ENCODE peak calls at places on chromosome 16, in seven cellular contexts. L is adrenal gland, R is stomach, I is breast epithelium, D is IMR-90, S is gastrocnemius medialis, U is GM12892. M is an unnamed sample.

GRCh38 chr16:11836653-11837244 is 14.6 kb downstream of the RSL1D1 start:
- DNase-seq in S (no peak), L (no peak), R (no peak), U (no peak), I (no peak), D (peak), M (peak)

GRCh38 chr16:22721497-22722100 is 92.4 kb upstream of the HS3ST2 start:
- DNase-seq in I (no peak), U (no peak), S (no peak), D (no peak), L (no peak), R (no peak), M (no peak)

GRCh38 chr16:4140652-4141051 is 24.4 kb upstream of the ADCY9 start:
- DNase-seq in R (no peak), L (no peak), S (no peak), U (no peak), I (peak), D (peak), M (no peak)

GRCh38 chr16:84059946-84060901 is 17.6 kb upstream of the SLC38A8 start:
- DNase-seq in L (no peak), R (no peak), I (no peak), S (no peak), U (no peak), D (no peak), M (no peak)

GRCh38 chr16:20918486-20919239 is 18.1 kb downstream of the LYRM1 start:
- DNase-seq in L (peak), D (peak), R (no peak), I (peak), U (no peak), S (peak), M (no peak)

GRCh38 chr16:12063435-12063834 is 86.9 kb downstream of the SNX29 start:
- DNase-seq in U (no peak), D (no peak), I (no peak), L (no peak), R (no peak), S (no peak), M (no peak)

GRCh38 chr16:10765772-10766171 is 22.1 kb downstream of the NUBP1 start:
- DNase-seq in S (no peak), I (no peak), R (no peak), U (peak), L (no peak), D (no peak), M (no peak)

GRCh38 chr16:24409045-24409444 is 130.3 kb upstream of the RBBP6 start:
- DNase-seq in I (no peak), S (no peak), L (no peak), D (no peak), R (no peak), U (no peak), M (peak)

GRCh38 chr16:69236319-69236718 is 49.4 kb downstream of the SNTB2 start:
- DNase-seq in S (no peak), L (no peak), U (no peak), I (no peak), R (no peak), D (no peak), M (no peak)

GRCh38 chr16:9965079-9965478 is 217.1 kb downstream of the GRIN2A start:
- DNase-seq in I (no peak), R (no peak), U (no peak), L (no peak), S (no peak), D (no peak), M (no peak)

GRCh38 chr16:69077251-69077650 is 28.2 kb upstream of the HAS3 start:
- DNase-seq in D (peak), R (no peak), S (no peak), I (no peak), U (no peak), L (no peak), M (peak)

GRCh38 chr16:16143038-16143763 is 80.1 kb downstream of the ABCC6 start:
- DNase-seq in L (no peak), I (no peak), U (no peak), R (no peak), D (no peak), S (no peak), M (peak)

GRCh38 chr16:28863929-28864886 is 565 bp downstream of the SH2B1 start:
- DNase-seq in D (peak), S (no peak), L (peak), I (no peak), U (no peak), R (no peak), M (no peak)

GRCh38 chr16:75064403-75065148 is 52.0 kb downstream of the LDHD start:
- DNase-seq in I (peak), L (no peak), D (peak), S (no peak), R (peak), U (no peak), M (no peak)

GRCh38 chr16:22035094-22035675 is 27.3 kb downstream of the MOSMO start:
- DNase-seq in L (no peak), R (no peak), U (no peak), D (no peak), I (no peak), S (no peak), M (no peak)

GRCh38 chr16:78503501-78504110 is 404.2 kb downstream of the WWOX start:
- DNase-seq in S (peak), U (peak), D (peak), R (peak), L (peak), I (no peak), M (peak)

GRCh38 chr16:7085776-7086175 is 246.9 kb upstream of the RBFOX1 start:
- DNase-seq in D (no peak), I (no peak), L (no peak), S (no peak), R (no peak), U (no peak), M (no peak)

GRCh38 chr16:27401768-27402568 is at the start of gene IL21R:
- DNase-seq in R (peak), U (peak), L (peak), D (peak), S (no peak), I (peak), M (peak)
- TF ChIP-seq POLR2A in R (no peak), U (peak), L (no peak), D (no peak), S (no peak), I (no peak), M (no peak)

DNA sequence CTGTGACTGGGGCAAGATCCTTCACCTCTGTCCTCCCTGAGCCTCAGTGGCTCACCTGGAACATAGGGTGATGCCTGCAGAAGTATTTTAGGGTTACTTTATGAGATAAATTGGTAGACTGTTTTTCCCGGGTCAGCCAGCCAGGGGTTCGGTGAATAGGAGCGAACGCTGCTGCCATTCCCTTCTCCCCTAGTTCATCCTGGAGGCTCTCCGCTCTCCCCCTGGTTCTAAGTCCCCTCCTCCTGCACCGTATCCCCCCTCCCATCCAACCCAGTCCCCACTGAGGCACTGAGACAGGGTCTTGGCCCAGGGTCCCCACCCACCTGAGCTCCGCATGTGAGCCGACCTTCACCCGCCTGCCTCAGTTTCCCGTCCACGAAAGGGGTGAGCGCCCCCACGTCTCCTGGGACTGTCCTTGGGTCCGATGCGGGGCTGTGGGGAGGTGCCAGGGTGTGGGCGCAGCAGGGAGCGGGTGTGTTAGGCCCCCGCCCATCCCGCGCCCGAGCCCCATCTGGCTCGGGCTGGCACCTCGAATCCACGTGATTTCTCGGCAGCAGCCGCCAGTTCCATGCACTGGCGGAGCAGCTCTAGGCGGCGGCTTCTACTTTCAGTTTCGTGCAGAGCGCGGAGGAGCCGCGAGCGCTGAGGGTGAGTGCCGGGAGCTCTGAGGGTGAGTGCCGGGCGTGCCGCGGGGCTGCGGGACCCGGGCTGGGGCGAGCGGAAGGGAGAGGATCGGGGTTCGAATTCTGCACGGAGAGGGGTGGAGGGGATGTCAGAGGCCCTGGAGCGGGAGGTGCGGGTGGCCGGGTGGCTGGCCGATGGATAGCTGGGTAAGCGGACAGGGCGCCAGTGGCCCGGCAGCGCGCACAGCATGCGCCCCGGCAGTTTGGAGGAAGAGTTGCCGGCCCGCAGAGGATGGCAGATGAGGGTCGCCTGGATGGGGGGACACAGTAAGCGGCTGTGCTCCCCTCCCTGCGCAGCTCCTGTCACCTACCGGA is at the start of gene NLRC5:
- DNase-seq in L (peak), S (peak), U (peak), D (peak), R (peak), I (peak), M (peak)
- TF ChIP-seq POLR2A in L (peak), S (peak), U (peak), D (no peak), R (peak), I (no peak), M (peak)

GRCh38 chr16:86554917-86555762 is at the start of gene MTHFSD:
- DNase-seq in D (peak), R (peak), I (peak), U (peak), S (peak), L (peak), M (peak)
- TF ChIP-seq POLR2A in D (peak), R (no peak), I (no peak), U (peak), S (peak), L (peak), M (peak)

GRCh38 chr16:287298-287811 is 4.4 kb downstream of the PDIA2 start:
- DNase-seq in I (no peak), L (no peak), U (no peak), S (no peak), R (peak), D (no peak), M (peak)
- TF ChIP-seq POLR2A in I (no peak), L (no peak), U (no peak), S (no peak), R (no peak), D (no peak), M (no peak)

GRCh38 chr16:67480833-67481560 is at the start of gene ATP6V0D1:
- DNase-seq in L (peak), S (peak), D (peak), I (peak), R (peak), U (peak), M (peak)
- TF ChIP-seq POLR2A in L (peak), S (peak), D (peak), I (peak), R (no peak), U (peak), M (peak)

DNA sequence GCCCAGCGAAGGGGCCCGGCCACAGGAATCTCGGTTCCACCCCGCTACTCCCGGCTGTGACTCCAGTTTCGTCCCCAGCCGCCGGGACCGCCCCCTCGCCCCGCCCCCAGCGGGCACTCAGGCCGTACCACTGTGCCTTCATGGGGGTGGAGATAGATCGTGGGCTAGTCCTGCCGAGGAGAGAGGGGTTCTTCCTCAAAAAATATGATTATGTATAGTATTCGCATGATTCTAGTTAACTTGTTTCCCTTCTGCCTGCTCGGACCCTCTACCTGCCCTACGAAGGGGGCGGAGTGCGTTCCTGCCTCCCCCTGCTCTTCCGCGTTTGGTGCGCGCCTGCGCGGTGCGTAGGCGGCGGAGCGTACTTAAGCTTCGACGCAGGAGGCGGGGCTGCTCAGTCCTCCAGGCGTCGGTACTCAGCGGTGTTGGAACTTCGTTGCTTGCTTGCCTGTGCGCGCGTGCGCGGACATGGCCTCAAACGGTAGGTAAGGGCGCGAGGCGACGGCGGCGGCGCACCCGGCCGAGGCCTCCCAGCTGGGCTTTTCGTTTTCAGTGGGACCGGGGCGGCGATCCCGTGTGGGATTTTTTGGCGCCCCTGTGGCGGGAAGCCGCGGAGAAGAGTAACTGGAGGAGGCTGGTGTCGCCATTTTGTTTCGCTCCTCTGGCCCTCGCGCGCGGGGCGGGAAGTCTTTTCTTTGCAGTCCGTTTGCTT is at the start of gene FUS:
- DNase-seq in R (peak), S (peak), U (peak), D (peak), I (peak), L (peak), M (peak)
- TF ChIP-seq POLR2A in R (peak), S (peak), U (peak), D (peak), I (peak), L (peak), M (peak)

GRCh38 chr16:52436646-52437645 is 110.0 kb downstream of the TOX3 start:
- DNase-seq in L (no peak), R (no peak), D (no peak), S (no peak), U (no peak), I (no peak), M (no peak)
- TF ChIP-seq POLR2A in L (no peak), R (no peak), D (no peak), S (no peak), U (no peak), I (no peak), M (no peak)